ENCODE peak calls at places on chromosomes 2 and 18, in ten cellular contexts. Q, S, M, L, B, W, O, R, F and G are unnamed samples.

GRCh38 chr2:230008708-230009066 is 60.0 kb downstream of the SLC16A14 start:
- DNase-seq in R (no peak), F (no peak), M (no peak), B (no peak), Q (no peak), O (no peak), W (no peak), S (no peak), L (no peak), G (no peak)

GRCh38 chr2:9980520-9980919 is 29.0 kb downstream of the GRHL1 start:
- DNase-seq in W (no peak), M (no peak), F (no peak), O (no peak), S (no peak), L (peak), R (no peak), Q (no peak), B (no peak), G (no peak)

GRCh38 chr18:42028232-42028832 is 73.3 kb downstream of the PIK3C3 start:
- DNase-seq in L (no peak), R (no peak), Q (peak), W (no peak), B (no peak), F (peak), M (no peak), S (no peak), O (no peak), G (no peak)

GRCh38 chr2:3651686-3652516 is 6.1 kb upstream of the ALLC start:
- DNase-seq in B (peak), W (no peak), R (no peak), Q (peak), L (no peak), O (peak), S (no peak), M (peak), F (peak), G (no peak)

GRCh38 chr18:11840493-11840892 is 10.7 kb upstream of the CHMP1B start:
- DNase-seq in R (no peak), F (no peak), L (no peak), W (no peak), S (no peak), B (no peak), Q (no peak), M (no peak), O (no peak), G (no peak)

GRCh38 chr2:56244911-56245530 is 61.2 kb downstream of the CCDC85A start:
- DNase-seq in F (peak), O (no peak), L (peak), Q (no peak), S (no peak), R (no peak), W (no peak), M (no peak), B (no peak), G (no peak)

GRCh38 chr2:30950339-30950738 is 143.1 kb upstream of the CAPN13 start:
- DNase-seq in R (no peak), F (no peak), B (no peak), S (no peak), W (no peak), L (no peak), Q (no peak), M (no peak), O (no peak), G (no peak)

GRCh38 chr2:25257032-25257455 is 84.7 kb downstream of the DNMT3A start:
- DNase-seq in Q (no peak), O (no peak), R (no peak), F (peak), B (no peak), L (peak), S (no peak), M (no peak), W (no peak), G (no peak)

GRCh38 chr2:193584001-193584400 is 1389.3 kb upstream of the TMEFF2 start:
- DNase-seq in F (no peak), W (no peak), B (no peak), R (no peak), O (no peak), M (no peak), L (no peak), Q (peak), S (no peak), G (no peak)

GRCh38 chr2:134336352-134336751 is 82.5 kb downstream of the MGAT5 start:
- DNase-seq in F (no peak), M (no peak), W (no peak), S (no peak), L (no peak), R (no peak), Q (no peak), O (no peak), B (no peak), G (no peak)

GRCh38 chr2:164898475-164898874 is 56.9 kb downstream of the SLC38A11 start:
- DNase-seq in S (no peak), L (peak), B (no peak), O (no peak), Q (peak), F (peak), M (peak), R (no peak), W (no peak), G (no peak)

GRCh38 chr18:48806551-48807261 is 144.1 kb downstream of the SMAD7 start:
- DNase-seq in M (peak), Q (no peak), O (peak), W (peak), R (no peak), B (peak), L (no peak), S (peak), F (no peak), G (no peak)

GRCh38 chr2:86038291-86039081 is 67.2 kb downstream of the POLR1A start:
- DNase-seq in S (no peak), R (no peak), M (no peak), L (no peak), Q (no peak), W (no peak), B (no peak), O (no peak), F (no peak), G (no peak)

GRCh38 chr18:12109836-12110235 is 16.2 kb downstream of the ANKRD62 start:
- DNase-seq in L (no peak), O (no peak), Q (no peak), B (no peak), F (no peak), R (no peak), W (no peak), S (no peak), M (no peak), G (no peak)

GRCh38 chr2:240596491-240596931 is 10.0 kb downstream of the CAPN10 start:
- DNase-seq in S (peak), W (no peak), L (no peak), Q (no peak), M (peak), F (no peak), O (peak), R (no peak), B (no peak), G (no peak)

GRCh38 chr2:71568103-71568502 is 114.7 kb downstream of the DYSF start:
- DNase-seq in M (no peak), S (no peak), F (no peak), O (no peak), Q (no peak), B (no peak), L (no peak), R (no peak), W (no peak), G (no peak)

GRCh38 chr2:182266909-182267308 is 159.9 kb downstream of the PDE1A start:
- DNase-seq in B (no peak), W (no peak), R (no peak), F (no peak), M (no peak), L (no peak), S (no peak), Q (no peak), O (no peak), G (no peak)

GRCh38 chr2:19059076-19059475 is 299.3 kb downstream of the OSR1 start:
- DNase-seq in R (no peak), Q (peak), F (no peak), M (no peak), L (no peak), B (no peak), O (no peak), W (no peak), S (no peak), G (no peak)

GRCh38 chr2:175181104-175181876 is at the start of gene ATP5MC3:
- DNase-seq in L (peak), M (peak), O (peak), B (peak), F (peak), S (peak), R (peak), W (peak), Q (peak), G (peak)

GRCh38 chr18:78525364-78526111 is 454.1 kb upstream of the SALL3 start:
- DNase-seq in S (no peak), B (no peak), O (no peak), L (no peak), Q (no peak), F (no peak), M (no peak), R (no peak), W (peak), G (no peak)

GRCh38 chr18:36402765-36403396 is 105.4 kb downstream of the FHOD3 start:
- DNase-seq in M (peak), F (peak), Q (no peak), W (peak), B (no peak), S (peak), O (no peak), R (no peak), L (no peak), G (peak)

GRCh38 chr2:59936031-59936430 is 617.4 kb downstream of the BCL11A start:
- DNase-seq in O (no peak), F (no peak), L (no peak), Q (no peak), W (no peak), M (no peak), B (no peak), R (no peak), S (no peak), G (no peak)

GRCh38 chr2:68279691-68280090 is 27.4 kb upstream of the PPP3R1 start:
- DNase-seq in S (no peak), B (no peak), M (no peak), F (no peak), Q (no peak), W (no peak), R (no peak), L (no peak), O (no peak), G (no peak)

GRCh38 chr2:68278169-68278568 is 25.8 kb upstream of the PPP3R1 start:
- DNase-seq in R (no peak), S (no peak), M (no peak), O (no peak), L (no peak), Q (no peak), W (no peak), B (no peak), F (no peak), G (no peak)

GRCh38 chr2:68272246-68272987 is 20.1 kb upstream of the PPP3R1 start:
- DNase-seq in R (no peak), W (no peak), F (no peak), B (no peak), O (no peak), L (no peak), M (no peak), S (no peak), Q (no peak), G (no peak)

DNA sequence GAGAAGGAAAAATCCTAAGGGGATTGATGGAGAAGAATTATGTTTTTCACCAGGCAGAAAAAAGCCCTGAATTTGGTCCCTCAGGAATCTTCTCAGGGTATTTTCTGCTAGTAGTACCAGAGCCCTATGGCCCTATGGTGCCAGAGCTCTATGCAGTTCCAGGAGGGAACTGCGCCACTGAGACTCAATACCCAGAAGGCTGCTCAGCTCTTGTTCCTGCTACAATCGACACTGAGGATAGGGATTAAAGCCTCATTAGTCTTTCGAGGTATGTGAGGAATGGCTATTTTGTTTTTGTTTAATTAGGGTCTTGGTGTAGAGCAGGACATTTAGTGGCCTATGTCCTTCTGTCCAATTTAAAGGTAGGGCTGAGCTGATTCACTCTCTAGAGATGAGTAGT is 21.7 kb upstream of the PPP3R1 start:
- DNase-seq in W (no peak), R (no peak), L (no peak), O (no peak), F (no peak), Q (no peak), S (no peak), B (no peak), M (no peak), G (no peak)
- TF ChIP-seq CTCF in W (no peak), R (no peak), L (no peak), O (no peak), F (no peak), Q (no peak), S (no peak), B (no peak), M (no peak), G (no peak)

GRCh38 chr2:149489452-149489851 is 98.1 kb downstream of the MMADHC start:
- DNase-seq in L (no peak), Q (no peak), O (no peak), W (no peak), M (no peak), F (no peak), B (no peak), S (no peak), R (no peak), G (no peak)

GRCh38 chr2:149488719-149489440 is 98.7 kb downstream of the MMADHC start:
- DNase-seq in M (no peak), F (no peak), O (no peak), S (no peak), L (no peak), W (no peak), R (no peak), Q (no peak), B (no peak), G (no peak)

GRCh38 chr2:149486664-149487063 is 100.9 kb downstream of the MMADHC start:
- DNase-seq in R (no peak), B (no peak), O (no peak), Q (no peak), F (no peak), S (no peak), M (no peak), L (no peak), W (no peak), G (no peak)

GRCh38 chr2:149490296-149490695 is 97.3 kb downstream of the MMADHC start:
- DNase-seq in M (no peak), B (no peak), L (no peak), Q (no peak), S (no peak), R (no peak), W (no peak), F (peak), O (no peak), G (peak)

DNA sequence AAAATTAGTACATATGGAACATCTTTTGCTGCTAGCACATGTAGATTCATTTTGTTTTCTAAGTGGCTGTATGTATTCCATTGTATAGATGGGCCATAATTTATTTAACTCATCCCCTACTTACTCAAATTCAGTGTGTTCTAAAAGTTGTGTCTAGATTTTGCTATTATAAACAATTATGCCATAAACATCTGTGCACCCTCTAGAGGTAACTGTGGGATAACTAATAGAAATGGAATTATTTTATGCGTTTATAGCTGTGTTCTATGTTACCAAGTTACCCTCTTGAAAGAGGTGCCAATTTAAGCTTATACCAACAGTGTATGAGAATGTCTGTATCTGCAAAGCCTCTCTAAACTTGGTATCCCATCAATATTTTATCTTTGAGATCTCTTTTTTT is 100.4 kb downstream of the MMADHC start:
- DNase-seq in Q (no peak), O (no peak), W (no peak), B (no peak), F (no peak), S (no peak), R (no peak), L (no peak), M (no peak), G (no peak)
- TF ChIP-seq CTCF in Q (no peak), O (no peak), W (no peak), B (no peak), F (no peak), S (no peak), R (no peak), L (peak), M (no peak), G (peak)

GRCh38 chr2:27134781-27135470 is 490 bp upstream of the PREB start:
- DNase-seq in O (no peak), M (no peak), S (no peak), Q (no peak), B (no peak), F (no peak), W (no peak), R (no peak), L (no peak), G (no peak)

GRCh38 chr2:27136751-27137150 is 2.3 kb upstream of the PREB start:
- DNase-seq in W (no peak), R (no peak), L (no peak), B (no peak), O (no peak), M (no peak), Q (no peak), F (no peak), S (no peak), G (no peak)

GRCh38 chr2:27133195-27133875 is 1.1 kb downstream of the PREB start:
- DNase-seq in L (no peak), O (no peak), B (no peak), M (no peak), S (no peak), W (no peak), F (no peak), Q (no peak), R (no peak), G (no peak)

GRCh38 chr2:27135471-27135955 is 1.1 kb upstream of the PREB start:
- DNase-seq in B (no peak), L (no peak), R (no peak), M (no peak), O (no peak), W (no peak), F (no peak), Q (no peak), S (no peak), G (no peak)

DNA sequence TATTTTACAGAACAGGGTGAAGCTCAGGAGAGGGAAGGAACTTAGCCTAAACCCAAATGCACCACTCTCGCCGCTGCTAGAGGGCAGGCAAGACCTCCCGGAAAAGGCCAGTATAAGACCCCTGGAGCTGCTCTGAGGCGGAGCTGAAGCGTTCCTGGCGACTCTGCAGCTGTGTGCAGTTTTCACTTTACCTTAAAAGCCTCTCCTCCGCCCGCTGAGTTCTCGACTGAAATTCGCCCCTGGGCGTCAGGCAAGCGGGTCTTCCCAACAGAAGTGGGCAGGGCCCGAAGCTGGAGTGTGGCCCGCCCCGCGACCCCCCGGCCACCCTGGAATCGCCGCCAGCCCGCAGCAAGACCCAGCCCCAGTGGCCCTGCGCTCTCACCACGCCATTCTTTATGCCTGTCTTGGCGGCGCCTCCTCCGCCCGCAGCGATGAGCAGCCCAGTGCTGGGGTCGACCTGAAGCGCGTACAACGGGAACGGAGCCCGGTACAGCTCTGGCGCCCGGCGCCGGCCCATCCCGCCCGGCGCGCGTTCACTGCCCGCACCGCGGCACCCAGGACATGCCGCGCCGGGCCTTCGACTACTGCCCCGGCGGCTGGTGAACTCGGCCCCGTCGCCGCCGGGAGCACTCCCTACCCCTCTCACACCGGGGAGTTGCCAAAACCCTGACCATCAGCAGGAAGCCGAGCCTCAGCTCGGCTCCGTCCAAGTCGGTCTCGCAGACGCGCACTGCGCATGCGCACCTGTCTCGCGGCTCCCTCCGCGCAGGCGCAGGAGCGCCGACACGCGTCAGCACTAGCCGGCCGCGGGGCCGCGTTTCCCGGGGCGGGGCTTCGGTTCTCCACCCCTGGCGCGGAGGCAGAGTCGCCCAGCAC is at the start of gene PREB:
- DNase-seq in F (peak), Q (peak), O (peak), W (peak), R (peak), L (peak), M (peak), B (peak), S (peak), G (peak)
- TF ChIP-seq CTCF in F (peak), Q (no peak), O (peak), W (no peak), R (peak), L (peak), M (no peak), B (no peak), S (peak), G (peak)

GRCh38 chr2:222283634-222284033 is 15.2 kb downstream of the PAX3 start:
- DNase-seq in W (no peak), F (no peak), R (no peak), L (no peak), Q (no peak), S (no peak), O (no peak), B (no peak), M (no peak), G (no peak)
- TF ChIP-seq CTCF in W (no peak), F (no peak), R (no peak), L (no peak), Q (no peak), S (no peak), O (no peak), B (no peak), M (no peak), G (no peak)

DNA sequence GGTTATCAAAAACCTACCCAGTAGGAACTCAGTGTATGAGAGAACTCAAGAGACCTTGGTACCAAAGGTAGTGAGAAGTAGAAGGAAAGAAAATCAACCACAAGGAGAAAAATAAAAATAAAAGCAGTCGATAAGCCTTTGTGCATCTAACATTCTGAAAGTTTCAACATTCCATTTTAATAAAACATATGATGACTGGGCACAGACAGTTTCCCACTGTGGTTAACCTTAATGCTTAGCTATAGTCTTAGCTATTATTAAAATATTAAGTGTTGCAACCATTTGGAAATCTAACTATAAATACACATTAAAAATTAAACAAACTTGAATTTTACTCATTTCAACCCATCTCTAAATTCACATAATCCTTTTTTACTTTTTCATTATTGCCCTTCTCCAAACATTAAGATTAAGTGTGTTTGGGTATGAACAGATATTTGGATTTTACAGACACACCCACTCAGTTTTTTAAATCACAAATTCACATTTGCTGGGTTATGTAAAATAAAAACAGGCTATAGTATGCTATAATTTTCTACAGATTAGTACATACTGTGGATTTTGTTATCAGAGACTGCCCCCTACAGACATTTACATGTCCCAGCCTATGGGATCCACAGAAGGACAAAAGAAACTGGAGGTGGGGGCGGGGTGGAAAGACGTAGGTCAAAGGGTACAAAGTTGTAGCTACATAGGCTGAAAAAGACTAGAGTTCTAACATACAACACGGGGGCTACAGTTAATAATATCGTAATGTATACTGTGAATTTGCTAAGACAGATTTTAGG is 32.8 kb downstream of the SRBD1 start:
- DNase-seq in F (peak), B (no peak), S (no peak), W (no peak), Q (no peak), M (no peak), R (no peak), L (no peak), O (peak), G (no peak)
- TF ChIP-seq CTCF in F (peak), B (no peak), S (peak), W (no peak), Q (no peak), M (peak), R (no peak), L (peak), O (peak), G (peak)